ENCODE peak calls at places on chromosomes 6 and 20, in six cellular contexts. F is MCF 10A, B is GM13976, J is HFF-Myc, S is lower lobe of right lung, Q is progenitor cell of endocrine pancreas. X is an unnamed sample.

GRCh38 chr6:154471609-154472362 is 38.7 kb downstream of the CNKSR3 start:
- DNase-seq in F (no peak), B (no peak), J (no peak), S (no peak), Q (no peak), X (no peak)

GRCh38 chr6:106138151-106138550 is 52.0 kb downstream of the PRDM1 start:
- DNase-seq in F (no peak), B (no peak), J (no peak), S (no peak), Q (no peak), X (no peak)

GRCh38 chr6:170098428-170099170 is 192.3 kb downstream of the DLL1 start:
- DNase-seq in F (no peak), B (no peak), J (no peak), S (no peak), Q (no peak), X (no peak)

GRCh38 chr6:70738028-70738427 is 70.3 kb downstream of the SMAP1 start:
- DNase-seq in F (no peak), B (no peak), J (no peak), S (no peak), Q (no peak), X (no peak)

GRCh38 chr20:64146301-64146935 is 17.8 kb upstream of the MYT1 start:
- DNase-seq in F (no peak), B (no peak), J (no peak), S (peak; percentile 10), Q (no peak), X (no peak)

GRCh38 chr6:90459225-90459758 is 127.6 kb downstream of the MAP3K7 start:
- DNase-seq in F (no peak), B (no peak), J (no peak), S (no peak), Q (no peak), X (no peak)

GRCh38 chr6:25583099-25583498 is 68.9 kb upstream of the SCGN start:
- DNase-seq in F (no peak), B (no peak), J (no peak), S (no peak), Q (no peak), X (no peak)

GRCh38 chr6:47343631-47344421 is 34.1 kb upstream of the TNFRSF21 start:
- DNase-seq in F (peak; percentile 20), B (no peak), J (no peak), S (no peak), Q (no peak), X (no peak)

GRCh38 chr6:34274129-34274528 is 25.3 kb upstream of the SMIM29 start:
- DNase-seq in F (no peak), B (no peak), J (no peak), S (no peak), Q (no peak), X (no peak)

GRCh38 chr20:59173938-59174496 is 10.4 kb downstream of the ZNF831 start:
- DNase-seq in F (no peak), B (no peak), J (no peak), S (no peak), Q (no peak), X (peak; percentile 53)

GRCh38 chr6:42394151-42394550 is 57.6 kb downstream of the TRERF1 start:
- DNase-seq in F (no peak), B (no peak), J (no peak), S (no peak), Q (no peak), X (no peak)

GRCh38 chr20:6994452-6994851 is 227.0 kb downstream of the BMP2 start:
- DNase-seq in F (peak; percentile 93), B (no peak), J (no peak), S (no peak), Q (no peak), X (no peak)

GRCh38 chr20:46827718-46828458 is 66.8 kb upstream of the EYA2 start:
- DNase-seq in F (no peak), B (no peak), J (no peak), S (no peak), Q (no peak), X (peak; percentile 63)

GRCh38 chr6:2953098-2953497 is 18.3 kb downstream of the SERPINB6 start:
- DNase-seq in F (no peak), B (no peak), J (no peak), S (no peak), Q (no peak), X (no peak)

GRCh38 chr20:8036771-8037170 is 17.2 kb upstream of the TMX4 start:
- DNase-seq in F (no peak), B (no peak), J (no peak), S (no peak), Q (no peak), X (no peak)

GRCh38 chr6:47034421-47034820 is 7.7 kb downstream of the ADGRF1 start:
- DNase-seq in F (peak; percentile 60), B (no peak), J (no peak), S (no peak), Q (no peak), X (no peak)

GRCh38 chr20:13865156-13865555 is 80.3 kb downstream of the NDUFAF5 start:
- DNase-seq in F (no peak), B (no peak), J (no peak), S (no peak), Q (no peak), X (no peak)

GRCh38 chr6:90086517-90086916 is 192.2 kb downstream of the GJA10 start:
- DNase-seq in F (peak; percentile 89), B (no peak), J (no peak), S (no peak), Q (no peak), X (no peak)

GRCh38 chr6:142542704-142543233 is 241.0 kb downstream of the ADGRG6 start:
- DNase-seq in F (peak; percentile 93), B (no peak), J (no peak), S (no peak), Q (no peak), X (no peak)

GRCh38 chr6:136158398-136158797 is 91.7 kb downstream of the MTFR2 start:
- DNase-seq in F (no peak), B (no peak), J (no peak), S (peak; percentile 48), Q (no peak), X (no peak)

GRCh38 chr6:31652925-31653724 is 664 bp upstream of the BAG6 start:
- DNase-seq in F (no peak), B (peak; percentile 92), J (no peak), S (peak; percentile 88), Q (no peak), X (no peak)

GRCh38 chr6:80425089-80425823 is 318.8 kb downstream of the BCKDHB start:
- DNase-seq in F (no peak), B (no peak), J (peak; percentile 67), S (no peak), Q (no peak), X (no peak)

GRCh38 chr20:62528983-62529891 is 53.4 kb upstream of the GATA5 start:
- DNase-seq in F (no peak), B (no peak), J (no peak), S (no peak), Q (no peak), X (no peak)

GRCh38 chr20:10559266-10559665 is 114.5 kb downstream of the JAG1 start:
- DNase-seq in F (no peak), B (no peak), J (no peak), S (no peak), Q (no peak), X (no peak)

GRCh38 chr20:10558635-10559187 is 115.1 kb downstream of the JAG1 start:
- DNase-seq in F (peak; percentile 90), B (peak; percentile 61), J (peak; percentile 71), S (no peak), Q (no peak), X (no peak)

GRCh38 chr20:10556519-10557083 is 117.2 kb downstream of the JAG1 start:
- DNase-seq in F (no peak), B (no peak), J (no peak), S (no peak), Q (no peak), X (no peak)

GRCh38 chr20:10555865-10556308 is 117.9 kb downstream of the JAG1 start:
- DNase-seq in F (peak; percentile 47), B (no peak), J (no peak), S (no peak), Q (no peak), X (no peak)

DNA sequence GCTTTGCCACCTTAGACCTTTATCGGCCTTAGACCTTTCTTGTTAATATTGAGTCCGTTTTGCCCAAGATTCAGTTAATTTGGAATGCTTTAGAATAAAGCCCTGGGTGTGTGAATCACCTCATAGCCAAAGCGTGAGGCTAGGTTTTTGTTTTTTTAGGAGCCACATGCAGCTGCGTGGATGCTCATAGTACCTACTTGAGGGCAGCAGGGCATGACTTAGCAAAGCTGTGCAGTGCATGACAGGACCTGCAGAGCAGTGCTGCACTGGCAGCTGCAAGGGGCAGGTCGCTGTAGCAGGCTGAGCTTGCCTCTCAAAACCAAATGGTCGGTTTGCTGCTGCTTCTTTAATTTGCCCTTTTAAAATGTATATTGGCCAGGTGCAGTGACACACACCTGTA is 116.1 kb downstream of the JAG1 start:
- DNase-seq in F (peak; percentile 56), B (no peak), J (no peak), S (no peak), Q (no peak), X (no peak)
- TF ChIP-seq CTCF in F (no peak), B (no peak), J (no peak), S (no peak), Q (no peak), X (no peak)

GRCh38 chr20:16662462-16662861 is 67.4 kb upstream of the SNRPB2 start:
- DNase-seq in F (no peak), B (no peak), J (no peak), S (no peak), Q (no peak), X (no peak)

GRCh38 chr20:16664031-16664430 is 65.8 kb upstream of the SNRPB2 start:
- DNase-seq in F (no peak), B (no peak), J (no peak), S (no peak), Q (no peak), X (no peak)

GRCh38 chr20:16671753-16672152 is 58.1 kb upstream of the SNRPB2 start:
- DNase-seq in F (no peak), B (no peak), J (no peak), S (no peak), Q (no peak), X (no peak)

GRCh38 chr20:16661738-16662137 is 68.1 kb upstream of the SNRPB2 start:
- DNase-seq in F (no peak), B (no peak), J (no peak), S (no peak), Q (no peak), X (no peak)

GRCh38 chr20:16666272-16666671 is 63.6 kb upstream of the SNRPB2 start:
- DNase-seq in F (no peak), B (no peak), J (no peak), S (no peak), Q (no peak), X (no peak)
- TF ChIP-seq CTCF in F (no peak), B (no peak), J (no peak), S (no peak), Q (peak; percentile 29), X (no peak)

DNA sequence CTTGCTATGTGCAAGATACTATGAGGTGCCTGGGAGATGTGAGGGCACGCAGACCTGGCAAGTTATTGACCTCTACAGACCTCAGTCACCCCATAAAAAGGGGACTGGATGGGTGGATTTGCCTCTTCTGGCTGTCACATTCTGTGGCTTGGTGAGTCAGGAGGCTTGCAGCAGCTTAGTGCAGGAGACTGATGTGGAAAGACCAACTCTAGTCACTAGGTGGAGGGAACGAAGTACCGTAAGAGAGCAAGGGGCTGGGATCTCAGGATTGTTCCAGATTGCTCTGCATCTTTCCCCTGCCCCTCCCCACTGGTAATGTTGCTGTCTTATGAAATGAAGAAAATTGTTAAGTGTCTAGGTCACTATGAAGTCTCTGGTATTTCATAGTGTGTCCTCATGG is 3.3 kb downstream of the MAPRE1 start:
- DNase-seq in F (peak; percentile 67), B (no peak), J (peak; percentile 37), S (no peak), Q (no peak), X (no peak)
- TF ChIP-seq CTCF in F (no peak), B (no peak), J (no peak), S (no peak), Q (no peak), X (no peak)

GRCh38 chr6:129733290-129733689 is 23.3 kb upstream of the ARHGAP18 start:
- DNase-seq in F (no peak), B (no peak), J (no peak), S (no peak), Q (no peak), X (no peak)
- TF ChIP-seq CTCF in F (no peak), B (no peak), J (no peak), S (no peak), Q (no peak), X (no peak)

X was measured in osteocyte.